ENCODE peak calls at places on chromosomes 4 and X, in seven cellular contexts. F is mucosa of descending colon, E is hepatocyte, U is cardiac muscle cell, G is left lung, Z is neural progenitor cell, H is lower lobe of right lung. V is an unnamed sample.

GRCh38 chrX:46180258-46180687 is 364.9 kb downstream of the ZNF674 start:
- DNase-seq in G (peak), H (no peak), F (no peak), E (no peak), U (no peak), Z (peak), V (peak)

GRCh38 chr4:16226816-16227461 is 668 bp upstream of the TAPT1 start:
- DNase-seq in G (peak), E (peak), F (peak), U (peak), H (peak), Z (peak), V (no peak)

GRCh38 chr4:23775694-23776093 is 114.2 kb downstream of the PPARGC1A start:
- DNase-seq in F (peak), G (no peak), U (no peak), Z (no peak), E (peak), H (no peak), V (no peak)

GRCh38 chr4:115279300-115279699 is 165.9 kb upstream of the NDST4 start:
- DNase-seq in H (no peak), F (no peak), E (no peak), Z (no peak), U (no peak), G (no peak), V (no peak)

GRCh38 chrX:105331244-105331643 is 110.8 kb upstream of the TEX13A start:
- DNase-seq in G (no peak), Z (no peak), E (no peak), U (no peak), F (no peak), H (no peak), V (peak)

GRCh38 chrX:48523682-48524081 is 2.1 kb downstream of the EBP start:
- DNase-seq in F (no peak), E (no peak), G (no peak), Z (no peak), H (no peak), U (no peak), V (no peak)

GRCh38 chr4:186617921-186618320 is 62.6 kb upstream of the MTNR1A start:
- DNase-seq in E (no peak), F (no peak), H (no peak), U (no peak), Z (no peak), G (no peak), V (no peak)

GRCh38 chr4:2059726-2060577 is 825 bp downstream of the NAT8L start:
- DNase-seq in F (no peak), Z (peak), U (peak), E (peak), G (no peak), H (peak), V (no peak)

GRCh38 chrX:72307646-72308051 is 1.9 kb upstream of the CITED1 start:
- DNase-seq in F (no peak), G (no peak), H (no peak), E (no peak), U (no peak), Z (peak), V (no peak)

GRCh38 chrX:119539872-119540271 is 25.3 kb downstream of the STEEP1 start:
- DNase-seq in F (no peak), U (no peak), E (no peak), H (no peak), Z (no peak), G (no peak), V (no peak)

GRCh38 chr4:186449954-186450353 is 105.4 kb downstream of the MTNR1A start:
- DNase-seq in U (no peak), Z (no peak), F (no peak), E (no peak), H (no peak), G (no peak), V (no peak)

GRCh38 chr4:75718529-75718928 is 5.8 kb upstream of the USO1 start:
- DNase-seq in F (no peak), Z (no peak), E (no peak), H (no peak), U (no peak), G (no peak), V (no peak)

GRCh38 chr4:6763330-6763851 is 19.1 kb upstream of the KIAA0232 start:
- DNase-seq in H (peak), F (peak), G (no peak), E (no peak), U (no peak), Z (no peak), V (no peak)

GRCh38 chr4:153757407-153757806 is 2.4 kb downstream of the RNF175 start:
- DNase-seq in G (no peak), E (no peak), Z (no peak), F (no peak), H (no peak), U (no peak), V (no peak)

GRCh38 chr4:141636771-141637460 is 533 bp downstream of the IL15 start:
- DNase-seq in F (peak), E (peak), U (peak), H (peak), G (peak), Z (peak), V (peak)

GRCh38 chr4:103095080-103095479 is 4.6 kb downstream of the BDH2 start:
- DNase-seq in F (no peak), Z (no peak), U (no peak), H (no peak), E (no peak), G (no peak), V (no peak)

GRCh38 chr4:1058198-1058996 is 47.0 kb downstream of the FGFRL1 start:
- DNase-seq in U (peak), G (no peak), Z (no peak), H (no peak), F (peak), E (no peak), V (no peak)

GRCh38 chr4:6972911-6973310 is 63.3 kb downstream of the TBC1D14 start:
- DNase-seq in H (no peak), Z (peak), U (no peak), G (no peak), F (no peak), E (peak), V (no peak)

GRCh38 chr4:37873383-37873782 is 17.5 kb upstream of the TBC1D1 start:
- DNase-seq in H (no peak), F (no peak), E (no peak), U (no peak), Z (no peak), G (no peak), V (peak)

GRCh38 chr4:5084911-5085475 is 33.7 kb downstream of the STK32B start:
- DNase-seq in E (no peak), H (no peak), Z (no peak), F (no peak), G (no peak), U (no peak), V (no peak)

GRCh38 chr4:99635601-99636000 is 22.0 kb downstream of the C4orf54 start:
- DNase-seq in G (no peak), H (no peak), Z (no peak), U (no peak), F (no peak), E (no peak), V (peak)

GRCh38 chr4:152036626-152037025 is 275.8 kb upstream of the GATB start:
- DNase-seq in E (no peak), G (no peak), H (no peak), U (no peak), Z (no peak), F (no peak), V (peak)

GRCh38 chrX:39613997-39614679 is 483.6 kb downstream of the BCOR start:
- DNase-seq in F (no peak), E (peak), U (no peak), H (peak), G (peak), Z (peak), V (no peak)

GRCh38 chr4:6418193-6418755 is 54.1 kb downstream of the PPP2R2C start:
- DNase-seq in F (no peak), H (no peak), U (no peak), G (no peak), Z (no peak), E (no peak), V (no peak)

GRCh38 chr4:12979797-12980196 is 504.3 kb downstream of the RAB28 start:
- DNase-seq in U (no peak), G (no peak), F (peak), Z (no peak), H (no peak), E (no peak), V (no peak)

GRCh38 chrX:71111141-71111843 is at the start of gene IL2RG:
- DNase-seq in E (peak), Z (no peak), F (peak), H (no peak), G (no peak), U (no peak), V (no peak)

GRCh38 chr4:7647932-7648812 is 213.4 kb upstream of the PSAPL1 start:
- DNase-seq in Z (no peak), U (no peak), G (peak), F (no peak), E (peak), H (no peak), V (no peak)

GRCh38 chr4:52312722-52313121 is 261.6 kb downstream of the SPATA18 start:
- DNase-seq in E (no peak), F (no peak), Z (no peak), U (no peak), G (no peak), H (no peak), V (no peak)

GRCh38 chr4:120749445-120750151 is 172.9 kb downstream of the PRDM5 start:
- DNase-seq in H (no peak), G (peak), Z (no peak), U (no peak), E (no peak), F (peak), V (no peak)

GRCh38 chrX:115912372-115912897 is 258.1 kb upstream of the AGTR2 start:
- DNase-seq in Z (peak), G (no peak), F (peak), H (no peak), E (no peak), U (no peak), V (peak)

GRCh38 chr4:21628116-21628515 is 320.5 kb downstream of the KCNIP4 start:
- DNase-seq in Z (no peak), E (no peak), G (no peak), U (no peak), H (no peak), F (no peak), V (no peak)

GRCh38 chr4:123672987-123673386 is 276.4 kb downstream of the SPRY1 start:
- DNase-seq in G (no peak), F (no peak), U (no peak), E (peak), H (no peak), Z (no peak), V (peak)

GRCh38 chrX:140360284-140360683 is 144.6 kb downstream of the SOX3 start:
- DNase-seq in H (no peak), E (no peak), Z (peak), U (no peak), G (no peak), F (no peak), V (no peak)

GRCh38 chrX:8743126-8743732 is 11.3 kb upstream of the ANOS1 start:
- DNase-seq in U (peak), E (peak), F (peak), Z (peak), G (peak), H (peak), V (peak)

GRCh38 chr4:155944516-155944915 is 9.2 kb downstream of the CTSO start:
- DNase-seq in F (no peak), Z (peak), E (no peak), H (no peak), G (no peak), U (no peak), V (peak)

GRCh38 chrX:311156-312129 is 7.2 kb downstream of the GTPBP6 start:
- DNase-seq in Z (no peak), U (no peak), H (peak), F (no peak), G (peak), E (no peak), V (no peak)

GRCh38 chr4:73673286-73673685 is 53.0 kb upstream of the RASSF6 start:
- DNase-seq in F (no peak), G (no peak), E (no peak), H (no peak), Z (no peak), U (no peak), V (no peak)

GRCh38 chrX:129781134-129782014 is 1.6 kb downstream of the SASH3 start:
- DNase-seq in F (peak), U (no peak), G (peak), Z (no peak), H (peak), E (no peak), V (no peak)
- H3K4me3 ChIP-seq in F (no peak), U (no peak), G (peak), Z (no peak), H (peak), E (no peak), V (no peak)

GRCh38 chr4:107044170-107044569 is 8.1 kb upstream of the DKK2 start:
- DNase-seq in H (no peak), G (no peak), E (no peak), Z (no peak), U (no peak), F (no peak), V (peak)
- TF ChIP-seq CTCF in H (no peak), G (no peak), E (no peak), Z (peak), U (peak), F (no peak), V (no peak)

DNA sequence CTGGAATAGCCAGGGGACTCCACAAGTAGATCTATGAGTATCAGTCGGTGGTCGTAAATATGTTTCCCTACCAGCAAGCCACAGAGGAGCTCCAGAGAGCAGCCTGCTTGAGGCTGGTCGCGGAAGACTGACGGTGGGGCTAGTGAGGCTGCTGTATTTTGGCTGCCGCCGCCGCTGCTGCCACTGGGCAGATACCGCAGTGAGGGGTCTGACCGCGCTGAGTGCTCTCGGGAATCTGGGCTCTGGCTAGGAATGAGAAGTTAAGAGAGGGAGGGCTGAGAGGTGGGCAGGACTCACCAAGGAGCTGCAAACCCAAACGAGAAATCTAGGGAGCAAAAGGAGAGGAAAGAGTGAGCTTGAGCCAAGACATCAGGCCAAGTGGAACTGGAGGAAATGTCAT is at the start of gene EXOC1L:
- DNase-seq in Z (peak), U (peak), E (peak), H (no peak), F (peak), G (no peak), V (peak)
- H3K4me3 ChIP-seq in Z (peak), U (no peak), E (no peak), H (peak), F (no peak), G (no peak), V (peak)

GRCh38 chr4:47705326-47705981 is 132.4 kb downstream of the CORIN start:
- DNase-seq in G (no peak), Z (peak), F (no peak), E (peak), U (peak), H (no peak), V (peak)
- TF ChIP-seq CTCF in G (peak), Z (peak), F (no peak), E (peak), U (peak), H (peak), V (peak)

DNA sequence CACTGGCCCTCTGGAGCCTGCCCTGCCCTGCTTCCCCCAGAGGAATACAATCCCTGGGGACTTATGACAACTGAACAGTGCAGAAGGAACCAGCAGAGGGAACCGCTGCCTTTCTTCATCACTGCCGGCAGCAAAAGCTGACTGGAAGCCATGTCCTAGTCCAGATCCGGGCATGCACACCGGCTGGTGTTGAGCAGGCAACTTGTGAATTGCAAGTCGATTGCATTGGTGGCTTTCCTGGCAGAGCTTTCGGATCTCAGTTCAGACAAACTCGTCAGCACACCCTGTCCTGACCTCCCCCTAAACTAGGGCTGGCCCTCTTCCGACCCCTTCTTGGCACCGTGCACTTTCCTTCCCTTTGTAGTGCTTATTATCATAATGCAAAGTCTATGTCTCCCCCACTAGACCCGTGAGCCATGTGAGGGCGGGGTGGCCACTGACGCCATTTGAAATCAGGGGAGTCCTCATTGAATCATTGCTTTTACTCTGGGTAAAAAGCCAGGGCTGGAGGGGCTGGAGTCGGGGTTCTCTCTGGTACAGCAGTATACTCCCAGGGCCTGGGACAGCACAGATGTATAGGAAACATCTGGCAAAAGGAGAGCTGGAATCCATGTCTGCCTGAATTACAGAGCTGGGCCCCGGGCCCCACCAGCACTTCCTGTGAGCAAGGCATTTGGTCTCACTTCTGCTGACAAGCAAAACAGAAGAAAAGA is 1.8 kb downstream of the ARHGAP4 start:
- DNase-seq in G (peak), H (no peak), F (peak), E (no peak), U (peak), Z (peak), V (peak)
- H3K4me3 ChIP-seq in G (peak), H (peak), F (no peak), E (no peak), U (no peak), Z (no peak), V (no peak)

GRCh38 chr4:166924456-166924855 is 309.8 kb downstream of the SPOCK3 start:
- DNase-seq in U (no peak), E (no peak), Z (no peak), F (no peak), H (no peak), G (no peak), V (peak)
- TF ChIP-seq CTCF in U (no peak), E (no peak), Z (no peak), F (no peak), H (no peak), G (no peak), V (no peak)

DNA sequence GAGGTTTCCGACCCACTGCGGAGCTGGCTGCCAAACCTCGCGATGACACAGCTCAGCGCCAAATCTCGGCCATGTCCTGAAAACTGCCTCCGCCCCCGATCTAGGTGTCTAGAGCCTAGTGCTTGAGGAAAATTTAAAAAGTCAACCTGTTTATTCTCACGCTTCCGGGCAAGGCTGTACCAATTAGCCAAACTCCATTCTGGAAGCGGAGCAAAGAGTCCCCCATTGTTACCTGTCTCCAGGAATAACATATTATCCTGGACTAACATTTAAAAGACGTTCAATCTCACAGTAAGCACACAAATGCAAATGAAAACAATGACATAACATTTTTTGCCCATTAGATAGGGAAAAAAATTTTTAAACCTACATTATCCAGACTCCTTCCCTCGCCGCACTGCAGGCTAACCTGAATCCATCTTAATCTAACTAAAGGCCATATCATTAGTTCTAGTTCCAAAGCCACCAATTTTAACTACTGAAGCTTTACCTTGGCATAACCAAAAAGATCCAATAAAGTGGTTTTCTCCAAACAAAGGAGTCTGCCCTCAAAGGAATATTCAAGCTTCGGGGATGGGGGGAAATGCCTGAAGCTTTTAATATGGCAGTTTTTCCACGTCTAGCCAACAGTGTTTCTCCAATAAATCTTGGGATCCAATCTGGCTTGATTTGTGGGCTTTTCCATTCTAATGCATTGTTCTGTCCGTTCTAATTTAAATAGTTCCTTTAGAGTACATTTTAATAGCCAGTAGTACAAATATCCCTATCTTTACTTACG is 1.9 kb downstream of the HUWE1 start:
- DNase-seq in Z (no peak), E (no peak), F (no peak), G (no peak), H (peak), U (no peak), V (peak)
- H3K4me3 ChIP-seq in Z (peak), E (peak), F (no peak), G (peak), H (peak), U (peak), V (peak)

DNA sequence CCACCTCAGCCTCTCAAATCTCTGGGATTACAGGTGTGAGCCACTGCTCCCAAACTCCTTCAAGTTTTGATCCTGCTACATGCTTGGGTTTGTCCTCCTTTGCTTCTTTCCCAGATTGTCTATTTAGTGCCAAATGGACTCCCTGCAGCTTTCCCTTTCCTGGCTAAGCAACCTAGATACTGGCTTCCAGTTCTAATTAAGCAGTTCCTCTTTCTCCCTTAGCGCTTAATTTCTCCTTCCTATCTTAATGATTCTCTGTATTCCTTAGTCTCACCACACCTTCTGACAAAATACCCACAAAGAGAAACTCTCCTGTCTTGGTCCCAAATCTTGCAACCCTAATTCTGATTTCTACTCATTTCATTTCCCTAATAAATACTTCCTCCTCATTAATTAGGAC is 7.8 kb downstream of the RXFP1 start:
- DNase-seq in G (no peak), Z (no peak), F (no peak), U (no peak), H (no peak), E (no peak), V (no peak)
- TF ChIP-seq CTCF in G (no peak), Z (no peak), F (no peak), U (no peak), H (no peak), E (no peak), V (no peak)

GRCh38 chrX:107823456-107823855 is 2.2 kb upstream of the MID2 start:
- DNase-seq in U (no peak), F (no peak), Z (no peak), G (no peak), H (no peak), E (no peak), V (peak)

GRCh38 chrX:107826286-107827136 is 845 bp downstream of the MID2 start:
- DNase-seq in G (no peak), Z (peak), F (peak), H (peak), E (peak), U (peak), V (peak)

GRCh38 chrX:107827137-107827831 is 1.6 kb downstream of the MID2 start:
- DNase-seq in Z (no peak), F (no peak), H (no peak), U (no peak), G (no peak), E (peak), V (peak)

GRCh38 chrX:107827852-107828251 is 2.2 kb downstream of the MID2 start:
- DNase-seq in Z (no peak), E (no peak), H (no peak), G (no peak), U (no peak), F (no peak), V (no peak)

GRCh38 chrX:107825698-107826285 is at the start of gene MID2:
- DNase-seq in U (peak), E (peak), G (peak), Z (peak), F (peak), H (peak), V (peak)
- H3K4me3 ChIP-seq in U (peak), E (peak), G (peak), Z (peak), F (peak), H (peak), V (peak)

V was measured in fibroblast of the aortic adventitia.